ENCODE peak calls at places on chromosomes 16 and 17, in four cellular contexts. S, H, A and N are unnamed samples.

GRCh38 chr17:49575524-49576120 is at the start of gene NXPH3:
- DNase-seq in S (no peak), H (peak; percentile 90), A (no peak), N (no peak)

GRCh38 chr16:83946154-83946780 is 6.8 kb upstream of the OSGIN1 start:
- DNase-seq in S (no peak), H (no peak), A (no peak), N (no peak)

GRCh38 chr17:67289174-67289876 is 44.3 kb upstream of the HELZ start:
- DNase-seq in S (no peak), H (no peak), A (no peak), N (no peak)

GRCh38 chr16:85279874-85280545 is 167.7 kb upstream of the CIBAR2 start:
- DNase-seq in S (no peak), H (no peak), A (no peak), N (no peak)

GRCh38 chr16:64356267-64356666 is 765.6 kb downstream of the CDH11 start:
- DNase-seq in S (peak; percentile 89), H (no peak), A (no peak), N (no peak)

GRCh38 chr17:74591503-74591902 is 580 bp downstream of the CD300LD start:
- DNase-seq in S (no peak), H (no peak), A (no peak), N (no peak)

GRCh38 chr17:79988163-79988971 is 47.3 kb downstream of the TBC1D16 start:
- DNase-seq in S (peak; percentile 70), H (no peak), A (peak; percentile 50), N (peak; percentile 56)

GRCh38 chr16:70705056-70705455 is 19.2 kb upstream of the MTSS2 start:
- DNase-seq in S (peak; percentile 66), H (no peak), A (no peak), N (no peak)

GRCh38 chr16:81778861-81779539 is at the start of gene PLCG2:
- DNase-seq in S (no peak), H (peak; percentile 94), A (peak; percentile 77), N (no peak)

DNA sequence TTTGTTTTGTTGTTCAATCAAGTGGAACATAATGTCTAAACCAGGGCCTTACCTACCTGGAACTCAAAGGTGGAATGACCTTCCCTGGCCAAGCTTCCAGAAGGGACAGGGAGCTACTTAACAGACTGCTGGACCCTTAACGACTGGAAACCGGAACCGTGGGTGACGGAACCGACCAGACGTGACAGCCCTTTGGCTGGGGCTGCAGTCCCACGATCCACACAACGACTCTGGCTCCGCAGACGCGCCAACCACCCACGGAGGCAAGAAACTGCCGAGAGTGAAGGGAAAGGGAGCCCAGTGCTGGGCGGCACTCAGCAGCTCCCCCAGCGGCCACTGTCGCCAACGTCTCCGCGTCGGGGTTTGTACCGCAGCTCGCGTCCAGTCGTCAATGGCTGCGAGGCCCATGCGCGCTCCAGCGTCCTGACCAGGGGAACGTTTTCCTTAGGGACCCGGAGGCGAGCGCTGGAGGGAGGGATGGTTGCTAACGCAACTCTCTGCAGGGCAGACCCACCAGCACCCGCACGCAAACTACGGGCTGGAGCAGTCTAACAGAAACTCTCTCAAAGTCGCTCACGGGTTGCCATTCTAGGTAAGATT is 5.5 kb upstream of the KIF22 start:
- DNase-seq in S (no peak), H (peak; percentile 70), A (no peak), N (peak; percentile 95)
- TF ChIP-seq CTCF in S (peak; percentile 73), H (peak; percentile 89), A (peak; percentile 46), N (peak; percentile 86)

DNA sequence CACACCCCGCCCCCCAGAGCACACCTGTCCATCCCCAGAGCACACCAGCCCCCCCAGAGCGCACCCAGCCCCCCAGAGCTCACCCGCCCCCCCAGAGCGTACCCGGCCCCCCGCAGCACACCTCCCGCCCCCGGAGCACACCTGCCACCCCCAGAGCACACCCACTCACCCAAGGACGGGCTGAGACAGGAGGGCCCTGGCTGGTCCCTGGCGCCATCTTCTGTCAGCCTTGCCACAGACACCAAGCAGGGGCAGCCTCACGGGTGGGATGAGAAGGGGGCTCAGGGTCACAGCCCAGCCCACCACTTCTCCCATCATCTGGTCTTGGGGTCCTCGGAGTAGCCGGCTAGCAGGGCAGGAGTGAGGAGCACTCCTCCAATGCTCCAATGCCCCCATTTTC is 31.8 kb downstream of the PIEZO1 start:
- DNase-seq in S (no peak), H (no peak), A (no peak), N (no peak)
- TF ChIP-seq CTCF in S (no peak), H (peak; percentile 27), A (no peak), N (peak; percentile 14)

GRCh38 chr16:8872071-8872470 is 3.3 kb upstream of the CARHSP1 start:
- DNase-seq in S (no peak), H (no peak), A (no peak), N (no peak)

GRCh38 chr16:8867483-8868271 is 1.1 kb downstream of the CARHSP1 start:
- DNase-seq in S (no peak), H (peak; percentile 62), A (no peak), N (no peak)

GRCh38 chr16:8868272-8869211 is at the start of gene CARHSP1:
- DNase-seq in S (peak; percentile 71), H (peak; percentile 99), A (peak; percentile 88), N (no peak)

GRCh38 chr16:8866884-8867482 is 1.8 kb downstream of the CARHSP1 start:
- DNase-seq in S (no peak), H (no peak), A (no peak), N (no peak)

DNA sequence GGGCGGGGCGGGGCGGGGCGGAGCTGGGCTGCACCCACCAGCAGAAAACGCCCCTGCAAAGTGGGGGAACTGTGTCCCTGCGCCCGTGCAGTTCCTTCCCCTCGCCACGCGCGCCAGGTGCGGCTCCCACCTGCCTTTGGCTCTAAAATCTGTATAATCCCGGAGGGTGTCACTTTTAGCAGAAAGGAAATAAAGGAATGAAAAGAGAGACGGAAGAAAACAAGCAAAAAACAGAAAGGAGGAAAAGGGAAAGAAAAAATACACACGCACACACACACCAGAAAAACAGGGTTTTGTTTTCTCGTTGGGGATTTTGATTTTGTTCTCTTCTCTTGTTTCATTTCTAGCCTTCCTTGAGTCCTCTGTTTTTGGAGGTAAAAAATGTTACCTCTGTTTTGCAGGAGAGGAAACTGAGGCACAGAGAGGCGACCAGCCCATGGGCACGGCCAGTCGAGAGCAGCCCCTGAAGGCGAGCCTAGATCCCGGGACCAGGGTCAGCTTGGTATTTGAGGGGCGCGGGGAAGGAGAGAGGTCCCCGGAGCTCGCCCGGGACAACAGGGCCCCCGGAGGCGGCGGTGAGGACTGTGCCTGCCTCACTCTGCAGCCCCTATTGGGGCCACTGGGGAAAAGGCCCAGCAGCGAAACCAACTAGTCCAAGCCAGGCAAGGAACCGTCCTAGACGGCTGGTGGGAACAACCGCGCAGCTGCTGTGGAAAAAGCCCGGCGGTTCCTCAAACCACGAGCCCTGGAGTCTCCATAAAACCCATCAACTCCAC is 594 bp upstream of the CARHSP1 start:
- DNase-seq in S (no peak), H (no peak), A (no peak), N (no peak)
- TF ChIP-seq CTCF in S (peak; percentile 7), H (no peak), A (no peak), N (peak; percentile 3)

GRCh38 chr17:4074831-4075495 is 67.9 kb downstream of the ZZEF1 start:
- DNase-seq in S (peak; percentile 32), H (peak; percentile 40), A (no peak), N (no peak)
- TF ChIP-seq CTCF in S (peak; percentile 79), H (peak; percentile 64), A (peak; percentile 48), N (peak; percentile 83)

GRCh38 chr16:67935402-67936123 is 1.1 kb downstream of the PSMB10 start:
- DNase-seq in S (peak; percentile 89), H (peak; percentile 99), A (peak; percentile 99), N (peak; percentile 85)
- TF ChIP-seq CTCF in S (peak; percentile 8), H (no peak), A (no peak), N (no peak)

GRCh38 chr17:10881959-10882358 is 44.1 kb upstream of the PIRT start:
- DNase-seq in S (no peak), H (no peak), A (no peak), N (no peak)
- TF ChIP-seq CTCF in S (no peak), H (no peak), A (no peak), N (no peak)

DNA sequence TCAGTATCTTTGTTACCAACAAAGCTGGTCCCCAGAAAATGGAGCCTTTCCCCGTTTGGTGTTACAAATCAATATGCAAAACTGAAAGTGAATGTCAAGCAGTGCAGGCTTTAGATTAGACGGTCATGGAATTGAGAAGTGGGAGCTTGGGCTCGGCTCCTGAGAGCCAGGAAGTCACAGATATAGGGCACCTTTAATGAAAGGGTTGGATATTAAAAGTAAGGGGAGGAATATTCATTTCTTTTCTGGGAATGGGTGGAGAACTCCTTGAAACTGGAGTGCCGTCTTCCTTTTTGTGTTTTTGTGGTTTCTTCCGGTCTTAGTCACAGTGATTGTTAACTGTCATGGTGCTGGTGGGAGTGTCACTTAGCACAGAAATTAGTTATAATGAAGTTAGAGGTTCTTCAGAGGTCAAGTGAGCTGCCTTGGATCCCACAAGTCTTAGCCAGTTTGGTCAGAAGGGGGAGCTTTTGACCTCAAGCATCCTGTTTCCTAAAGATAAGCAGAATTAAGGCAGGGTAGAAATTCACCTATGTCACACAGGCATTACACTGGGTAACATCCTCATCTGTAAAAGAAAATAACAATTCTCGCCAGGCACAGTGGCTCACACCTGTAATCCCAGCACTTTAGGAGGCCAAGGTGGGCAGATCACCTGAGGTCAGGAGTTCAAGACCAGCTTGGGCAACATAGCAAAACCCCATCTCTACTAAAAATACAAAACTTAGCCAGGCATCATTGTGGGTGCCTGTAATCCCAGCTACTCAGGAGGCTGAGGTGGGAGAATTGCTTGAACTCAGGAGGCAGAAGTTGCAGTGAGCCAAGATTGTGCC is 9.6 kb upstream of the EIF1 start:
- DNase-seq in S (peak; percentile 43), H (peak; percentile 36), A (no peak), N (no peak)
- TF ChIP-seq CTCF in S (peak; percentile 41), H (peak; percentile 56), A (peak; percentile 50), N (peak; percentile 27)

DNA sequence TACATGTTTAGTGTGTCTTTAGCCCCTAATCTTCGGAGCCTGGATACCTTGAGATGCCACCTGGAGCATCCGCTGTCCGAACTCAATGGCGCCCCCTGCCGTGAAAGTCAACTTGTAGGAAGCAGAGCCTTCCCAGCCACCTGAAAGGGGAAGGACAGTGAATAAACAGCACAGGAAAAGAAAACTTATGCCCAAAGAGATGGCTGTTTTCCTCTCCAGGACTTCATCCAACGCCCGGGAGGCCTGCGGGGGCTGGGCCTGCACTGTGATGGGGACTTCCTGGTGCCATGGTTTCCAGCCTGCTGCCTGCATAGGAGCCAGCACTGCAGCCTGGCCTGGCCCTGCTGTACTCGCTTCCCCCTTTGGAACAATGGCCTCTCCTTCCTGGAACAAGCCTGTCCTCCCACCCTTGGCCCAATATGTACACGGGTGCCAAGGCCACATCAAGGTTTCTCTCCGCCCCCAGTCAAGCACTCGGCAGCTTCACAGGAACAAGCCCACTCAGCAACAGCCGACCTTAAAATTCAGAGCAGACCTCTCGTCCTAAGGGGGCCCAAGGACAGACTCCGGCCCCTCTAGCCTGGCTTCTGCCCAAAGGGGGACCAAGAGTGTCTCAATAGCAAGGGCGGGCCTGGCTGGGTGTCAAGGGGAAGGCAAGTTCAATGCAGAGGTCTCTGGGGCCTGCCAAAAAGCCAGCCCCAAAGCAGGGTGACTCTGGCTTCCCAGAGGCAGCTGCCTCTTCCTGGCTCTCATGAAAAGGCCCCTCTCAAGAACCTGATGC is 4.5 kb upstream of the UNC13D start:
- DNase-seq in S (peak; percentile 9), H (peak; percentile 51), A (peak; percentile 79), N (no peak)
- TF ChIP-seq CTCF in S (peak; percentile 81), H (peak; percentile 77), A (peak; percentile 80), N (peak; percentile 83)

GRCh38 chr16:14958970-14959369 is 15.9 kb upstream of the PDXDC1 start:
- DNase-seq in S (peak; percentile 42), H (no peak), A (no peak), N (no peak)

GRCh38 chr16:14965328-14965727 is 9.5 kb upstream of the PDXDC1 start:
- DNase-seq in S (no peak), H (no peak), A (no peak), N (peak; percentile 72)

GRCh38 chr16:14958323-14958600 is 16.6 kb upstream of the PDXDC1 start:
- DNase-seq in S (no peak), H (no peak), A (no peak), N (no peak)

GRCh38 chr16:14961405-14962186 is 13.2 kb upstream of the PDXDC1 start:
- DNase-seq in S (no peak), H (no peak), A (no peak), N (peak; percentile 81)

GRCh38 chr16:14963281-14964173 is 11.3 kb upstream of the PDXDC1 start:
- DNase-seq in S (no peak), H (no peak), A (no peak), N (peak; percentile 63)
- TF ChIP-seq CTCF in S (no peak), H (no peak), A (no peak), N (no peak)